ENCODE peak calls at places on chromosomes 6 and 20, in five cellular contexts. B, K, J, O and Q are unnamed samples. For H3K36me3, the result is how much of the 10 kb centered on the place peaks cover.

GRCh38 chr6:38248500-38249234 is 391.1 kb downstream of the BTBD9 start:
- DNase-seq in B (no peak), J (no peak), O (no peak), K (peak), Q (no peak)

GRCh38 chr6:153207617-153208016 is 76.5 kb upstream of the RGS17 start:
- DNase-seq in K (no peak), J (no peak), O (no peak), B (no peak), Q (no peak)

GRCh38 chr6:65229768-65230167 is 477.3 kb downstream of the EYS start:
- DNase-seq in O (no peak), K (peak), B (no peak), J (no peak), Q (no peak)

GRCh38 chr6:53095716-53096115 is 30.5 kb downstream of the FBXO9 start:
- DNase-seq in J (no peak), K (no peak), B (no peak), O (no peak), Q (no peak)

GRCh38 chr20:13089950-13090469 is 81.2 kb downstream of the SPTLC3 start:
- DNase-seq in K (no peak), J (no peak), O (no peak), B (no peak), Q (no peak)

GRCh38 chr6:36977470-36977941 is 8.5 kb downstream of the MTCH1 start:
- DNase-seq in B (no peak), O (no peak), K (no peak), J (no peak), Q (peak)

GRCh38 chr6:11632795-11633511 is 95.4 kb downstream of the TMEM170B start:
- DNase-seq in J (no peak), K (peak), O (no peak), B (no peak), Q (no peak)

GRCh38 chr6:22008248-22008836 is 288.5 kb downstream of the PRL start:
- DNase-seq in J (no peak), O (no peak), B (no peak), K (no peak), Q (no peak)

GRCh38 chr6:11711994-11712698 is 66.5 kb downstream of the ADTRP start:
- DNase-seq in O (no peak), J (no peak), K (peak), B (no peak), Q (peak)

GRCh38 chr6:130600880-130601341 is 226.3 kb upstream of the SMLR1 start:
- DNase-seq in J (no peak), B (no peak), O (no peak), K (peak), Q (no peak)

GRCh38 chr20:187733-188132 is 1.8 kb downstream of the DEFB128 start:
- DNase-seq in O (no peak), B (no peak), K (no peak), J (no peak), Q (no peak)

GRCh38 chr6:24340998-24341934 is 16.6 kb downstream of the DCDC2 start:
- DNase-seq in B (no peak), O (no peak), J (no peak), K (no peak), Q (no peak)

GRCh38 chr20:45469336-45470261 is at the start of gene WFDC2:
- DNase-seq in O (peak), K (no peak), B (peak), J (no peak), Q (no peak)

GRCh38 chr6:15504581-15505350 is 158.1 kb downstream of the DTNBP1 start:
- DNase-seq in J (no peak), K (peak), B (peak), O (peak), Q (no peak)

GRCh38 chr6:94658929-94659328 is 918.4 kb upstream of the MANEA start:
- DNase-seq in J (no peak), B (no peak), O (no peak), K (no peak), Q (no peak)

GRCh38 chr6:16747232-16748027 is 13.8 kb downstream of the ATXN1 start:
- DNase-seq in J (no peak), O (no peak), K (peak), B (no peak), Q (no peak)

GRCh38 chr20:25470045-25470444 is 62.6 kb downstream of the GINS1 start:
- DNase-seq in J (no peak), B (peak), K (peak), O (peak), Q (peak)

GRCh38 chr6:142075516-142076101 is 57.1 kb upstream of the GJE1 start:
- DNase-seq in B (no peak), J (no peak), O (no peak), K (no peak), Q (no peak)

GRCh38 chr6:35686873-35687557 is 1.7 kb downstream of the FKBP5 start:
- DNase-seq in B (no peak), O (no peak), K (no peak), J (no peak), Q (no peak)

GRCh38 chr20:23399568-23400241 is 21.6 kb downstream of the NAPB start:
- DNase-seq in B (no peak), J (no peak), K (no peak), O (no peak), Q (no peak)

GRCh38 chr6:135054238-135054574 is 416 bp downstream of the HBS1L start:
- DNase-seq in B (no peak), K (no peak), O (no peak), J (no peak), Q (no peak)

GRCh38 chr6:28081486-28081751 is 1.1 kb downstream of the ZNF165 start:
- DNase-seq in J (no peak), B (no peak), K (no peak), O (no peak), Q (no peak)

GRCh38 chr6:29625337-29625930 is 7.5 kb downstream of the GABBR1 start:
- DNase-seq in K (no peak), O (no peak), J (no peak), B (no peak), Q (no peak)

GRCh38 chr6:151391021-151391470 is 313 bp downstream of the ZBTB2 start:
- DNase-seq in J (no peak), K (peak), B (peak), O (peak), Q (no peak)

GRCh38 chr6:136952714-136953260 is 30.7 kb downstream of the SLC35D3 start:
- DNase-seq in O (no peak), K (no peak), J (no peak), B (no peak), Q (no peak)

GRCh38 chr20:38970302-38970701 is 8.2 kb downstream of the DHX35 start:
- DNase-seq in K (peak), J (no peak), O (no peak), B (no peak), Q (no peak)

DNA sequence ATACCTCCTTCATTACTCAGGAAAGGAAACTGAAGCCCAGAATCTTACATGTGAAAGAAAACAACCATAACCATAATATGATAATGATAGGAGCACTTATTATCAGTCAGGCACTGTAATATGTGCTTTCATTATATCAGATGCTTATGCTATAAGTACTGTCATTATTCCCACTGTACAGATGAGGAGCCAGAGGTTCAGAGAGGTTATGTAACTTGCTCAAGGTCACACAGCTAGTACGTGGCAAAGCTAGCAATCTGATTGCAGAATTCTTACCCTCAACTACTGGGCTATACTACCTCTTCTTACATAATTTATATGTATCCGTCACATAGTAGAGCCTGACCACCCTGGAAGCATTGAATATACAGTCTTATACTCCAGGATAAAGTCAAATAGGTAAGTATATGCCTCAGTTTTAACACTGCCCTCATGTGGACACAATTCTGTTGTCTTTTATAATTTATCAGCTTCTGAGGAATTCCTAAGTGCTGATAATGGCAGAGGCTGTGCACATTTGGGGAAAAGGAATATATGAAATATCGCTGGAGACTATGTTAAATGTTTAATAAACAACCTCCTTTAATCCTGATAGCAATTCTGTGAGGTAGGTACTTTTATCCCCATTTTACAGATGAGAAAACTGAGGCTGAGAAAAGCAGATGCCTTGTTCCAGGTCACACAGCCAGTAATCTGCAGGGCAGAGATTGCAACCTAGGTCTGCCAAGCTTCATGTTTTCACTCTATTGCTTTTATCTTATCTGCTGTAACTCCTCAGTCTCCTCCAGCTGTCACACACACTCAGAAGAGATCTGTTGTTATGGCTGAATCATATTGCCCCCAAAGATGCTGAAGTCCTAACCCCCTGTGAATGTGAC is 13.4 kb downstream of the BCAS1 start:
- DNase-seq in O (no peak), B (no peak), K (no peak), J (no peak), Q (no peak)
- TF ChIP-seq CTCF in O (no peak), B (no peak), K (no peak), J (no peak), Q (no peak)

DNA sequence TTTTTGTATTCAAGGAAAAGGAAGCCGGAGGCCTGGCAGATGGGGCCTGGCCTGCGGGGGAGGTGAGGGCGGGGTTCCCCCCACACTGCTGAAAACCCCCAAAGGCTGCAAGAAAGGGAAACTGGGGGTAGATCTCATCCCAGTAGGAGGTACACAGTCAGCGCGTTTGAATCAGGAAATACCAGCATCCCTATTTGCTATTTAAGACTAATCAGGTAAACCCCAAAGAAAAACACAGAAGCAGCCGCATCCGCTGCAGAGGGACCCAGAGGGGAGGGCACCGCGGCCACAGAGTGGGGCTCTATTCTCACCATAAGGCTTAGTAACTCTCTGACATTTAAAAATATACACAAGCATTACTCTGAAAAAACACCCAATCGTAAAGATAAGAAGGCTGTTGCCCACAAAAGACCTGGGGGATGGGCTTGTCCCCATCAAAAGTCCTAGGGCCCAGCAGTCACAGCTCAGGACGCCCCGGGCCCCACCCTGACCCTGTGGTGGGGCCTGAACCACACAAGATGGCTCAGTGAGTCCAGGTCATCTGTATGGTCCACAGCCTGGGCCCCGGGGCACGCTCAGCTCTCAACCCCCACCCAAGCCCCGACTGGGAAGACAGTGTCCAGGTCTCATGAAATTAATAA is 31.2 kb downstream of the KCNQ2 start:
- DNase-seq in O (no peak), K (no peak), B (no peak), J (no peak), Q (peak)
- H3K36me3 ChIP-seq in O (under half), K (under half), B (under half), J (under half), Q (under half)

DNA sequence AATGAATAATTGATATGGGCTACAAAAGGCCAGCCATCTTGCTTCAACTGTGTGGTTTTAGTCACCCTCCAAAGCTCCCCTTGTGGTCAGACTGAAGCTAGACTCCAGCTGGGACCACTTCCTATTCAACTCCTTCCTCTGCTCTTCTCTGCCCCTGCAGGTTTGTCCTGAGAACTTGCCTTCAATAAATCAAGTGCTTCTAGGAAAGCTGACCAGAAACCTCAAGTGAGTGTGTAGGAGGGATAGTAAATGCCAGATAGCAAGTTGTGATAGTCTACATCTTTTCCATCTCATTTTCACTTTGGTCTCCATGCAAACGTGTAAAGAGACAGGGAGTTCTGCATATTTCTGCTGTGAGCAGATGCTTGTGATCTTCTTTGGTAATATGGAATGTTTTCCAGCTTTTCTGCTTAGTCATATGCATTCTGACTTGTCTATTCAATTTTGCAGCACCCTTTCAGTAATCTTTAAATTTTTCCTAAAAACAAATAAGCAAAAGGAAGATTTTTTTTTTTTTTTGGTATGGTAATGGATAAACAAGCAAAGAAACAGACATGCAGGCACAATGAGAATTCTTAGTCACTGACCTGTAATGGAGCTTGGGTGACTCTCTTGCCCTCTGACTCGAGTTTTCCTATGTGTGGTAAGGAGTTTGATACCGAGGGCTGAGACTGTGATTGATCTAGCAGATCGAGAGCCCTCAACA is 201.3 kb upstream of the BTBD3 start:
- DNase-seq in O (no peak), K (peak), J (no peak), B (no peak), Q (no peak)
- TF ChIP-seq CTCF in O (no peak), K (peak), J (no peak), B (no peak), Q (no peak)

GRCh38 chr20:62942456-62942855 is 4.5 kb downstream of the GID8 start:
- DNase-seq in B (no peak), O (no peak), J (no peak), K (no peak), Q (no peak)
- H3K36me3 ChIP-seq in B (under half), O (under half), J (half or more), K (under half), Q (under half)

GRCh38 chr6:30744054-30744805 is at the start of gene IER3:
- DNase-seq in B (peak), O (peak), K (peak), J (no peak), Q (peak)
- TF ChIP-seq CTCF in B (peak), O (peak), K (peak), J (peak), Q (peak)

GRCh38 chr20:35353646-35354045 is 58.1 kb downstream of the UQCC1 start:
- DNase-seq in O (no peak), B (no peak), K (peak), J (no peak), Q (no peak)
- H3K36me3 ChIP-seq in O (under half), B (under half), K (under half), J (under half), Q (under half)

DNA sequence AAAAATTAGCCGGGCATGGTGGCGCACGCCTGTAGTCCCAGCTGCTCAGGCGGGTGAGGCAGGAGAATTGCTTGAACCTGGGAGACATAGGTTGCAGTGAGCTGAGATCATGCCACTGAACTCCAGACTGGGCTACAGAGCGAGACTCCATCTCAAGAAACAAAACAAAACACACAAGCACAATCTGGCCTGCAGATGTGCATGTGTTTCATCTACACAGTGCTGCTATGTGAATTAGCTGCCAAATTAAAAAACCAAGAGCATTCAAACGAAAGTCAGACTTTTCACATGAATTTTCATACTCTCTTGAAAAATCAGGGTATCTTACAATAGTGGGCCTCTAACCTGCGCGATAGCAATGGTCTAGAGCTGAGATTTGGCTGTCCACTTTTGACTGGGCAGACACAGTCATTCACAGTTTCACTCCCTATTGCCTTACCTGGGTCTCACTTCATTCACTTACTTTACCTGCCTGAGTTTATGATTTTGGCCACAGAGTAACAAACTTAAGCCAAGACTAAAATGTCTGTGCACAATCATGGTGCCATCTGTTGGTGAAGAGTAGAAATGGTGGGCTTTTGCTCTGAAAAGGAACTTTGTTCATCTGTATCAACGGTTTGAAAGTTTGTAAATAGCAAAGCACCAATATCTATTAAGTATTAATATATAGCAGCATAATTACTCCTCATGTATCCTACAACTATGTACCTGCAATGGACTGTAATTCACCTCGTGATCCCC is 138.4 kb upstream of the UST start:
- DNase-seq in O (no peak), J (no peak), B (no peak), K (peak), Q (no peak)
- TF ChIP-seq CTCF in O (no peak), J (peak), B (no peak), K (peak), Q (peak)

GRCh38 chr20:63281741-63282665 is 9.4 kb downstream of the ARFGAP1 start:
- DNase-seq in B (no peak), K (no peak), J (no peak), O (no peak), Q (no peak)
- H3K36me3 ChIP-seq in B (half or more), K (under half), J (half or more), O (under half), Q (under half)